ENCODE peak calls at places on chromosomes 3 and 15, in five cellular contexts. Y is fibroblast of the aortic adventitia; R is activated naive CD8-positive, alpha-beta T cell treated with anti-CD3 and anti-CD28 coated beads, Interleukin-2, amount 50 U/mL, for 24 hours; D is AG09309; E is iris pigment epithelial cell. I is an unnamed sample.

GRCh38 chr3:20043398-20043797 is 3.2 kb downstream of the KAT2B start:
- DNase-seq in Y (peak), R (peak), D (no peak), E (peak), I (peak)

GRCh38 chr3:181722156-181722555 is 10.4 kb downstream of the SOX2 start:
- DNase-seq in Y (no peak), R (no peak), D (no peak), E (no peak), I (no peak)

GRCh38 chr3:192929146-192929545 is 11.5 kb upstream of the MB21D2 start:
- DNase-seq in Y (peak), R (no peak), D (no peak), E (peak), I (no peak)

GRCh38 chr3:195699860-195700259 is 20.9 kb upstream of the MUC20 start:
- DNase-seq in Y (no peak), R (no peak), D (no peak), E (no peak), I (no peak)

GRCh38 chr3:188165596-188165995 is 11.6 kb downstream of the LPP start:
- DNase-seq in Y (no peak), R (no peak), D (no peak), E (peak), I (no peak)

GRCh38 chr15:31586841-31587240 is 260.2 kb downstream of the KLF13 start:
- DNase-seq in Y (no peak), R (no peak), D (no peak), E (no peak), I (no peak)

GRCh38 chr15:81466741-81467140 is 92.7 kb upstream of the TMC3 start:
- DNase-seq in Y (no peak), R (no peak), D (no peak), E (no peak), I (no peak)

GRCh38 chr3:86949850-86950249 is 41.1 kb downstream of the VGLL3 start:
- DNase-seq in Y (no peak), R (no peak), D (no peak), E (peak), I (no peak)